ENCODE peak calls at places on chromosomes 1 and 21, in four cellular contexts. V, G, T and C are unnamed samples.
A peak's percentile ranks its signal among the peaks of the same experiment; 100 is the strongest.

GRCh38 chr1:166999090-166999489 is 10.0 kb downstream of the MAEL start:
- DNase-seq in V (no peak), G (no peak), T (no peak), C (no peak)

GRCh38 chr21:46295177-46295711 is 9.1 kb downstream of the YBEY start:
- DNase-seq in V (peak; percentile 6), G (no peak), T (no peak), C (no peak)

GRCh38 chr1:25619101-25619890 is 2.7 kb downstream of the MAN1C1 start:
- DNase-seq in V (no peak), G (peak; percentile 69), T (no peak), C (peak; percentile 19)

GRCh38 chr1:116168277-116169032 is 57.3 kb downstream of the MAB21L3 start:
- DNase-seq in V (peak; percentile 65), G (peak; percentile 89), T (no peak), C (no peak)

GRCh38 chr21:39208624-39209333 is 25.5 kb upstream of the PSMG1 start:
- DNase-seq in V (no peak), G (no peak), T (no peak), C (no peak)

GRCh38 chr1:115277276-115277675 is 60.8 kb downstream of the NGF start:
- DNase-seq in V (no peak), G (peak; percentile 13), T (no peak), C (peak; percentile 52)

GRCh38 chr1:178529364-178530036 is 16.6 kb downstream of the TEX35 start:
- DNase-seq in V (no peak), G (no peak), T (no peak), C (no peak)

GRCh38 chr1:44276006-44276405 is 62.7 kb downstream of the DMAP1 start:
- DNase-seq in V (no peak), G (no peak), T (no peak), C (no peak)

GRCh38 chr1:204417231-204417997 is 5.8 kb upstream of the PPP1R15B start:
- DNase-seq in V (peak; percentile 99), G (peak; percentile 60), T (no peak), C (peak; percentile 99)

GRCh38 chr1:110667766-110668165 is 7.0 kb downstream of the KCNA3 start:
- DNase-seq in V (no peak), G (no peak), T (no peak), C (no peak)

GRCh38 chr1:212309967-212310366 is 24.8 kb downstream of the PPP2R5A start:
- DNase-seq in V (no peak), G (no peak), T (no peak), C (no peak)

GRCh38 chr1:87684194-87684593 is 355.5 kb downstream of the LMO4 start:
- DNase-seq in V (no peak), G (no peak), T (no peak), C (no peak)

GRCh38 chr1:158149175-158149574 is 31.5 kb upstream of the CD1D start:
- DNase-seq in V (no peak), G (no peak), T (no peak), C (no peak)

GRCh38 chr1:221606216-221606615 is 135.7 kb downstream of the DUSP10 start:
- DNase-seq in V (no peak), G (no peak), T (no peak), C (no peak)

GRCh38 chr1:184101116-184101515 is 49.6 kb downstream of the TSEN15 start:
- DNase-seq in V (no peak), G (no peak), T (no peak), C (no peak)

GRCh38 chr1:179121159-179121938 is 39.5 kb downstream of the TOR3A start:
- DNase-seq in V (peak; percentile 62), G (peak; percentile 51), T (no peak), C (peak; percentile 68)

GRCh38 chr1:6762060-6762459 is 23.2 kb upstream of the CAMTA1 start:
- DNase-seq in V (no peak), G (no peak), T (no peak), C (peak; percentile 48)

GRCh38 chr1:185059950-185060571 is 14.7 kb downstream of the RNF2 start:
- DNase-seq in V (no peak), G (no peak), T (no peak), C (no peak)

GRCh38 chr1:221793439-221794078 is 51.7 kb upstream of the DUSP10 start:
- DNase-seq in V (no peak), G (no peak), T (no peak), C (no peak)

GRCh38 chr1:44694863-44695478 is 20.5 kb downstream of the ARMH1 start:
- DNase-seq in V (no peak), G (no peak), T (no peak), C (no peak)

GRCh38 chr1:29682171-29682917 is 446.0 kb downstream of the PTPRU start:
- DNase-seq in V (no peak), G (no peak), T (no peak), C (no peak)

GRCh38 chr1:20061866-20062265 is 8.1 kb upstream of the PLA2G5 start:
- DNase-seq in V (no peak), G (no peak), T (no peak), C (no peak)

GRCh38 chr1:160307455-160307854 is 22.5 kb upstream of the PEX19 start:
- DNase-seq in V (no peak), G (no peak), T (no peak), C (no peak)

GRCh38 chr1:64685942-64686341 is 58.9 kb upstream of the RAVER2 start:
- DNase-seq in V (no peak), G (no peak), T (no peak), C (no peak)

GRCh38 chr1:42221952-42222606 is 57.5 kb upstream of the GUCA2A start:
- DNase-seq in V (peak; percentile 70), G (no peak), T (no peak), C (peak; percentile 68)

GRCh38 chr1:29455781-29456180 is 219.5 kb downstream of the PTPRU start:
- DNase-seq in V (no peak), G (no peak), T (no peak), C (no peak)

GRCh38 chr1:180622658-180623508 is 8.9 kb upstream of the XPR1 start:
- DNase-seq in V (no peak), G (no peak), T (no peak), C (no peak)

GRCh38 chr1:22290611-22291010 is 147.7 kb upstream of the WNT4 start:
- DNase-seq in V (no peak), G (no peak), T (no peak), C (no peak)

GRCh38 chr1:61013189-61013952 is 69.0 kb upstream of the NFIA start:
- DNase-seq in V (no peak), G (no peak), T (no peak), C (no peak)

GRCh38 chr1:203512830-203513578 is 19.1 kb downstream of the OPTC start:
- DNase-seq in V (peak; percentile 90), G (peak; percentile 75), T (no peak), C (peak; percentile 98)

GRCh38 chr1:216894499-216894898 is 171.3 kb upstream of the ESRRG start:
- DNase-seq in V (no peak), G (no peak), T (no peak), C (no peak)

GRCh38 chr1:197544130-197544529 is 231.2 kb downstream of the DENND1B start:
- DNase-seq in V (no peak), G (no peak), T (no peak), C (no peak)

GRCh38 chr21:34196996-34197395 is 123.6 kb downstream of the MRPS6 start:
- DNase-seq in V (no peak), G (no peak), T (no peak), C (no peak)

GRCh38 chr1:5768014-5768413 is 224.2 kb downstream of the NPHP4 start:
- DNase-seq in V (no peak), G (no peak), T (no peak), C (no peak)

GRCh38 chr1:205662135-205662725 is 18.1 kb downstream of the SLC45A3 start:
- DNase-seq in V (no peak), G (no peak), T (no peak), C (no peak)